ENCODE peak calls at places on chromosomes 3 and 15, in eight cellular contexts. X, I, D, J, K, T, M and S are unnamed samples.

GRCh38 chr3:107738486-107739183 is 215.9 kb downstream of the BBX start:
- DNase-seq in X (no peak), T (no peak), D (no peak), J (no peak), K (no peak), M (no peak), I (no peak), S (peak; percentile 19)

GRCh38 chr3:150421799-150422548 is 13.9 kb downstream of the TSC22D2 start:
- DNase-seq in J (peak; percentile 73), T (peak; percentile 50), X (no peak), M (no peak), I (no peak), K (no peak), D (no peak), S (peak; percentile 6)

GRCh38 chr3:188635258-188636038 is 481.5 kb downstream of the LPP start:
- DNase-seq in J (peak; percentile 78), X (no peak), I (no peak), K (no peak), M (no peak), D (no peak), T (peak; percentile 69), S (peak; percentile 74)

GRCh38 chr3:120396469-120396868 is 47.3 kb upstream of the LRRC58 start:
- DNase-seq in X (no peak), T (no peak), K (no peak), J (no peak), I (no peak), M (no peak), D (no peak), S (no peak)

GRCh38 chr3:114218006-114218405 is 19.4 kb downstream of the ZNF80 start:
- DNase-seq in D (no peak), J (peak; percentile 6), I (no peak), X (no peak), K (no peak), M (no peak), T (no peak), S (no peak)

GRCh38 chr15:74789171-74789627 is 7.3 kb downstream of the CSK start:
- DNase-seq in M (peak; percentile 66), I (peak; percentile 84), X (no peak), K (no peak), T (no peak), J (no peak), D (no peak), S (no peak)

GRCh38 chr3:128575777-128576176 is 74.8 kb downstream of the RPN1 start:
- DNase-seq in I (no peak), M (no peak), J (no peak), D (no peak), K (no peak), X (no peak), T (no peak), S (no peak)

GRCh38 chr3:72821170-72821781 is 27.0 kb downstream of the SHQ1 start:
- DNase-seq in I (peak; percentile 54), T (peak; percentile 69), K (peak; percentile 13), X (no peak), M (peak; percentile 47), D (no peak), J (peak; percentile 76), S (peak; percentile 25)

GRCh38 chr3:107810195-107811071 is 280.4 kb downstream of the CD47 start:
- DNase-seq in J (peak; percentile 75), X (no peak), M (no peak), I (no peak), T (no peak), K (no peak), D (peak; percentile 12), S (peak; percentile 39)

GRCh38 chr15:58777107-58777506 is 6.0 kb downstream of the MINDY2 start:
- DNase-seq in J (no peak), T (no peak), D (no peak), K (no peak), I (no peak), M (no peak), X (no peak), S (no peak)

GRCh38 chr3:155846119-155846518 is 8.1 kb downstream of the SLC33A1 start:
- DNase-seq in I (no peak), D (no peak), X (no peak), M (no peak), T (peak; percentile 8), K (no peak), J (no peak), S (no peak)